ENCODE peak calls at places on chromosomes 4 and X, in seven cellular contexts. One of them, this sample, is unnamed.

GRCh38 chr4:137659431-137659830 is 127.1 kb upstream of the PCDH18 start:
- DNase-seq in HCT116: no peak
- DNase-seq in HepG2: no peak
- DNase-seq in GM12878: no peak
- DNase-seq in H1: no peak
- DNase-seq in SK-N-SH: no peak
- DNase-seq in K562: no peak
- DNase-seq in this sample: no peak

GRCh38 chr4:122140834-122141233 is 11.3 kb upstream of the BLTP1 start:
- DNase-seq in HCT116: no peak
- DNase-seq in HepG2: no peak
- DNase-seq in GM12878: no peak
- DNase-seq in H1: no peak
- DNase-seq in SK-N-SH: no peak
- DNase-seq in K562: no peak
- DNase-seq in this sample: no peak

GRCh38 chrX:135112096-135112729 is 8.1 kb downstream of the ETDB start:
- DNase-seq in HCT116: peak
- DNase-seq in HepG2: no peak
- DNase-seq in GM12878: no peak
- DNase-seq in H1: no peak
- DNase-seq in SK-N-SH: peak
- DNase-seq in K562: peak
- DNase-seq in this sample: no peak

GRCh38 chr4:46931981-46932380 is 22.9 kb upstream of the COX7B2 start:
- DNase-seq in HCT116: no peak
- DNase-seq in HepG2: peak
- DNase-seq in GM12878: peak
- DNase-seq in H1: no peak
- DNase-seq in SK-N-SH: no peak
- DNase-seq in K562: no peak
- DNase-seq in this sample: peak

GRCh38 chr4:88818650-88819470 is 121.2 kb upstream of the NAP1L5 start:
- DNase-seq in HCT116: peak
- DNase-seq in HepG2: peak
- DNase-seq in GM12878: peak
- DNase-seq in H1: no peak
- DNase-seq in SK-N-SH: peak
- DNase-seq in K562: peak
- DNase-seq in this sample: peak

GRCh38 chrX:11399481-11399880 is 106.3 kb downstream of the AMELX start:
- DNase-seq in HCT116: no peak
- DNase-seq in HepG2: no peak
- DNase-seq in GM12878: no peak
- DNase-seq in H1: no peak
- DNase-seq in SK-N-SH: no peak
- DNase-seq in K562: no peak
- DNase-seq in this sample: no peak

GRCh38 chrX:93791304-93791703 is 117.3 kb downstream of the FAM133A start:
- DNase-seq in HCT116: no peak
- DNase-seq in HepG2: no peak
- DNase-seq in GM12878: no peak
- DNase-seq in H1: no peak
- DNase-seq in SK-N-SH: no peak
- DNase-seq in K562: no peak
- DNase-seq in this sample: no peak

GRCh38 chrX:79259073-79259689 is 108.0 kb downstream of the ITM2A start:
- DNase-seq in HCT116: no peak
- DNase-seq in HepG2: no peak
- DNase-seq in GM12878: peak
- DNase-seq in H1: no peak
- DNase-seq in SK-N-SH: no peak
- DNase-seq in K562: no peak
- DNase-seq in this sample: no peak

GRCh38 chr4:152590179-152591031 is 54.5 kb upstream of the FBXW7 start:
- DNase-seq in HCT116: no peak
- DNase-seq in HepG2: no peak
- DNase-seq in GM12878: no peak
- DNase-seq in H1: no peak
- DNase-seq in SK-N-SH: peak
- DNase-seq in K562: no peak
- DNase-seq in this sample: no peak

GRCh38 chr4:75514131-75514948 is at the start of the genes RCHY1 and THAP6:
- DNase-seq in HCT116: peak
- DNase-seq in HepG2: peak
- DNase-seq in GM12878: peak
- DNase-seq in H1: peak
- DNase-seq in SK-N-SH: peak
- DNase-seq in K562: peak
- DNase-seq in this sample: peak

GRCh38 chr4:75514949-75515612 is 808 bp downstream of the THAP6 start:
- DNase-seq in HCT116: no peak
- DNase-seq in HepG2: no peak
- DNase-seq in GM12878: peak
- DNase-seq in H1: no peak
- DNase-seq in SK-N-SH: peak
- DNase-seq in K562: no peak
- DNase-seq in this sample: no peak

GRCh38 chr4:75511841-75512240 is 2.4 kb downstream of the RCHY1 start:
- DNase-seq in HCT116: no peak
- DNase-seq in HepG2: no peak
- DNase-seq in GM12878: no peak
- DNase-seq in H1: peak
- DNase-seq in SK-N-SH: no peak
- DNase-seq in K562: no peak
- DNase-seq in this sample: no peak

GRCh38 chr4:75513529-75514130 is 573 bp downstream of the RCHY1 start:
- DNase-seq in HCT116: no peak
- DNase-seq in HepG2: no peak
- DNase-seq in GM12878: no peak
- DNase-seq in H1: no peak
- DNase-seq in SK-N-SH: no peak
- DNase-seq in K562: no peak
- DNase-seq in this sample: no peak

GRCh38 chr4:75512336-75513211 is 1.6 kb downstream of the RCHY1 start:
- DNase-seq in HCT116: no peak
- DNase-seq in HepG2: peak
- DNase-seq in GM12878: peak
- DNase-seq in H1: no peak
- DNase-seq in SK-N-SH: no peak
- DNase-seq in K562: peak
- DNase-seq in this sample: no peak
- TF ChIP-seq JUND in HCT116: no peak
- TF ChIP-seq JUND in HepG2: no peak
- TF ChIP-seq JUND in GM12878: no peak
- TF ChIP-seq JUND in H1: no peak
- TF ChIP-seq JUND in SK-N-SH: no peak
- TF ChIP-seq JUND in K562: peak
- TF ChIP-seq JUND in this sample: no peak

GRCh38 chr4:124414641-124415040 is 297.9 kb downstream of the ANKRD50 start:
- DNase-seq in HCT116: no peak
- DNase-seq in HepG2: no peak
- DNase-seq in GM12878: no peak
- DNase-seq in H1: no peak
- DNase-seq in SK-N-SH: no peak
- DNase-seq in K562: no peak
- DNase-seq in this sample: no peak
- TF ChIP-seq JUND in HCT116: no peak
- TF ChIP-seq JUND in HepG2: no peak
- TF ChIP-seq JUND in GM12878: no peak
- TF ChIP-seq JUND in H1: no peak
- TF ChIP-seq JUND in SK-N-SH: peak
- TF ChIP-seq JUND in K562: no peak
- TF ChIP-seq JUND in this sample: no peak

GRCh38 chrX:31423575-31424284 is 351.9 kb upstream of the FTHL17 start:
- DNase-seq in HCT116: no peak
- DNase-seq in HepG2: peak
- DNase-seq in GM12878: no peak
- DNase-seq in H1: peak
- DNase-seq in SK-N-SH: peak
- DNase-seq in K562: peak
- DNase-seq in this sample: peak
- TF ChIP-seq JUND in HCT116: no peak
- TF ChIP-seq JUND in HepG2: no peak
- TF ChIP-seq JUND in GM12878: no peak
- TF ChIP-seq JUND in H1: no peak
- TF ChIP-seq JUND in SK-N-SH: no peak
- TF ChIP-seq JUND in K562: no peak
- TF ChIP-seq JUND in this sample: no peak

GRCh38 chr4:114364857-114365256 is 233.8 kb upstream of the UGT8 start:
- DNase-seq in HCT116: no peak
- DNase-seq in HepG2: no peak
- DNase-seq in GM12878: no peak
- DNase-seq in H1: peak
- DNase-seq in SK-N-SH: no peak
- DNase-seq in K562: no peak
- DNase-seq in this sample: no peak
- TF ChIP-seq JUND in HCT116: no peak
- TF ChIP-seq JUND in HepG2: no peak
- TF ChIP-seq JUND in GM12878: no peak
- TF ChIP-seq JUND in H1: no peak
- TF ChIP-seq JUND in SK-N-SH: peak
- TF ChIP-seq JUND in K562: no peak
- TF ChIP-seq JUND in this sample: no peak

DNA sequence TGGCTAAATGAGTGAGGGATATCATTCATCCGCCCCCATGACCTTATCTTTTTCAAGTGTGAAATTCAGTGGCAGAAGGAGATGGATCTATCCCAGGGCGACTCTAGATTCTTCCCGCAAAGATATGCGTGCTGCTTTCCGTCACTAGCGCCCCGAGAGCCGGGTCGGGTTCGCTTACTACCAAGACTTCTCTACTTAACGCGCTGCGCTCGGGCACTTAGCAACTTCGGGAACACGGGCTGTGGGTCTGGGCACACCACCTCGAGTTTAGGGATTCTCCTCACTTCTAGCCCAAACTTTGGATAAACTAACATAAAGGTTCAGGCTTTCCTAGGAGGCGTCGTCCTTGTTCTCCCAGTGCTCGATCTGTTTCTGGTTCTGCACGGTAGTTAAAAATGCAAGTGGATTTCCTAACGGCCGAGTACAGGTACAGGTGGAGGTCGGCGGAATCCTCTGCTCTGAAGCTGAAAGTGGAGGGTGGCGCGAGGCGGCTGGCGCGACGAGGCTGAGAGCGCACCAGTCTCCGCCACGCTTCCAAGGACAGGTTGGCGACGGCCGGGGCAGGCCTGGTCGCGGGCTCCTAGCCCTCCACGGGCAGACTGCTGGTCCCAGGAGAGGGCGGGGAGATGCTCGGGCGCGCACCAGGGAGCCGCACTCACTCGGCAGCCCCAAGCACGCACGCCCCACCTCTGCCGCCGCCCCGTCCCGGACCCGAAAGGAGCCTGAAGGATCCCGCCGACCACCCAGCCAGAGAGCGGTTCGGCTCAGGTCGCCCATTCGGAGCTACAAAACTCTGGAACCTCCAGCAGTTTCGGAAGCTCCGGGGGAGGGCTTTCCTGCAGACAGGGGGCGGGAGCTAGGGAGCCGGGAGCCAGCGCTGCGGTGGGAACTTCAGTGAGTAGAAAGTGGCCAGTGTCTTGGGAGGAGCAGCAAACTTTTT is 100.8 kb upstream of the TENM3 start:
- DNase-seq in HCT116: no peak
- DNase-seq in HepG2: no peak
- DNase-seq in GM12878: no peak
- DNase-seq in H1: no peak
- DNase-seq in SK-N-SH: no peak
- DNase-seq in K562: no peak
- DNase-seq in this sample: no peak
- TF ChIP-seq JUND in HCT116: no peak
- TF ChIP-seq JUND in HepG2: no peak
- TF ChIP-seq JUND in GM12878: no peak
- TF ChIP-seq JUND in H1: no peak
- TF ChIP-seq JUND in SK-N-SH: no peak
- TF ChIP-seq JUND in K562: no peak
- TF ChIP-seq JUND in this sample: no peak